ENCODE peak calls at places on chromosomes 5 and 9, in five cellular contexts. One of them, this sample, is unnamed.

GRCh38 chr9:32069169-32069813 is 315.2 kb upstream of the ACO1 start:
- DNase-seq in trophoblast cell: no peak
- DNase-seq in H9: peak; percentile 35
- DNase-seq in H1: no peak
- DNase-seq in mesenchymal stem cell: no peak
- DNase-seq in this sample: no peak

GRCh38 chr9:106622148-106622547 is 240.8 kb upstream of the ZNF462 start:
- DNase-seq in trophoblast cell: no peak
- DNase-seq in H9: no peak
- DNase-seq in H1: no peak
- DNase-seq in mesenchymal stem cell: no peak
- DNase-seq in this sample: no peak

GRCh38 chr9:112939418-112939817 is 48.7 kb upstream of the SLC46A2 start:
- DNase-seq in trophoblast cell: no peak
- DNase-seq in H9: no peak
- DNase-seq in H1: no peak
- DNase-seq in mesenchymal stem cell: no peak
- DNase-seq in this sample: no peak

GRCh38 chr5:68433921-68434879 is 218.6 kb downstream of the PIK3R1 start:
- DNase-seq in trophoblast cell: peak; percentile 100
- DNase-seq in H9: peak; percentile 37
- DNase-seq in H1: peak; percentile 23
- DNase-seq in mesenchymal stem cell: peak; percentile 98
- DNase-seq in this sample: no peak

GRCh38 chr9:116589392-116590354 is 97.4 kb upstream of the TRIM32 start:
- DNase-seq in trophoblast cell: peak; percentile 62
- DNase-seq in H9: peak; percentile 77
- DNase-seq in H1: peak; percentile 50
- DNase-seq in mesenchymal stem cell: peak; percentile 50
- DNase-seq in this sample: no peak

GRCh38 chr9:80699551-80699998 is 989.8 kb downstream of the TLE1 start:
- DNase-seq in trophoblast cell: peak; percentile 75
- DNase-seq in H9: no peak
- DNase-seq in H1: no peak
- DNase-seq in mesenchymal stem cell: peak; percentile 81
- DNase-seq in this sample: no peak

GRCh38 chr5:109767184-109767995 is 77.7 kb downstream of the MAN2A1 start:
- DNase-seq in trophoblast cell: no peak
- DNase-seq in H9: no peak
- DNase-seq in H1: no peak
- DNase-seq in mesenchymal stem cell: no peak
- DNase-seq in this sample: no peak

GRCh38 chr5:14405706-14406553 is 175.7 kb upstream of the OTULINL start:
- DNase-seq in trophoblast cell: no peak
- DNase-seq in H9: no peak
- DNase-seq in H1: no peak
- DNase-seq in mesenchymal stem cell: no peak
- DNase-seq in this sample: no peak

GRCh38 chr5:133420440-133421301 is 191.7 kb downstream of the FSTL4 start:
- DNase-seq in trophoblast cell: no peak
- DNase-seq in H9: no peak
- DNase-seq in H1: no peak
- DNase-seq in mesenchymal stem cell: no peak
- DNase-seq in this sample: no peak

GRCh38 chr5:179427032-179427675 is 81.9 kb upstream of the ADAMTS2 start:
- DNase-seq in trophoblast cell: no peak
- DNase-seq in H9: no peak
- DNase-seq in H1: no peak
- DNase-seq in mesenchymal stem cell: no peak
- DNase-seq in this sample: no peak

GRCh38 chr5:143751342-143751741 is 60.6 kb upstream of the HMHB1 start:
- DNase-seq in trophoblast cell: no peak
- DNase-seq in H9: no peak
- DNase-seq in H1: no peak
- DNase-seq in mesenchymal stem cell: no peak
- DNase-seq in this sample: no peak

GRCh38 chr5:65163698-65164097 is 318.0 kb downstream of the ADAMTS6 start:
- DNase-seq in trophoblast cell: no peak
- DNase-seq in H9: no peak
- DNase-seq in H1: no peak
- DNase-seq in mesenchymal stem cell: no peak
- DNase-seq in this sample: no peak

GRCh38 chr5:133117166-133117929 is 65.5 kb downstream of the HSPA4 start:
- DNase-seq in trophoblast cell: no peak
- DNase-seq in H9: no peak
- DNase-seq in H1: no peak
- DNase-seq in mesenchymal stem cell: no peak
- DNase-seq in this sample: no peak

GRCh38 chr5:97163360-97163764 is 19.7 kb downstream of the RIOK2 start:
- DNase-seq in trophoblast cell: no peak
- DNase-seq in H9: no peak
- DNase-seq in H1: no peak
- DNase-seq in mesenchymal stem cell: peak; percentile 40
- DNase-seq in this sample: no peak

GRCh38 chr9:110131499-110131898 is 76.5 kb downstream of the C9orf152 start:
- DNase-seq in trophoblast cell: peak; percentile 88
- DNase-seq in H9: no peak
- DNase-seq in H1: no peak
- DNase-seq in mesenchymal stem cell: peak; percentile 54
- DNase-seq in this sample: peak; percentile 38

GRCh38 chr9:135214054-135214640 is 126.7 kb downstream of the OLFM1 start:
- DNase-seq in trophoblast cell: no peak
- DNase-seq in H9: no peak
- DNase-seq in H1: no peak
- DNase-seq in mesenchymal stem cell: no peak
- DNase-seq in this sample: no peak

GRCh38 chr5:142472306-142472951 is 147.6 kb upstream of the SPRY4 start:
- DNase-seq in trophoblast cell: peak; percentile 90
- DNase-seq in H9: no peak
- DNase-seq in H1: no peak
- DNase-seq in mesenchymal stem cell: peak; percentile 94
- DNase-seq in this sample: no peak

GRCh38 chr9:108443741-108444140 is 412.0 kb downstream of the ACTL7B start:
- DNase-seq in trophoblast cell: no peak
- DNase-seq in H9: no peak
- DNase-seq in H1: no peak
- DNase-seq in mesenchymal stem cell: peak; percentile 78
- DNase-seq in this sample: no peak

GRCh38 chr9:5468850-5469249 is 18.5 kb downstream of the CD274 start:
- DNase-seq in trophoblast cell: no peak
- DNase-seq in H9: no peak
- DNase-seq in H1: no peak
- DNase-seq in mesenchymal stem cell: no peak
- DNase-seq in this sample: no peak

GRCh38 chr9:83340451-83340850 is 197.8 kb downstream of the FRMD3 start:
- DNase-seq in trophoblast cell: no peak
- DNase-seq in H9: no peak
- DNase-seq in H1: no peak
- DNase-seq in mesenchymal stem cell: no peak
- DNase-seq in this sample: no peak

GRCh38 chr9:26261503-26262330 is 583.5 kb upstream of the TUSC1 start:
- DNase-seq in trophoblast cell: peak; percentile 52
- DNase-seq in H9: peak; percentile 27
- DNase-seq in H1: no peak
- DNase-seq in mesenchymal stem cell: peak; percentile 89
- DNase-seq in this sample: no peak

GRCh38 chr5:310941-311434 is 10.5 kb upstream of the AHRR start:
- DNase-seq in trophoblast cell: no peak
- DNase-seq in H9: no peak
- DNase-seq in H1: no peak
- DNase-seq in mesenchymal stem cell: peak; percentile 80
- DNase-seq in this sample: no peak

GRCh38 chr5:8905021-8905420 is 640.9 kb downstream of the SEMA5A start:
- DNase-seq in trophoblast cell: no peak
- DNase-seq in H9: no peak
- DNase-seq in H1: no peak
- DNase-seq in mesenchymal stem cell: peak; percentile 46
- DNase-seq in this sample: no peak

GRCh38 chr5:91024727-91025126 is 358.4 kb downstream of the ARRDC3 start:
- DNase-seq in trophoblast cell: no peak
- DNase-seq in H9: no peak
- DNase-seq in H1: no peak
- DNase-seq in mesenchymal stem cell: no peak
- DNase-seq in this sample: no peak

GRCh38 chr9:129624947-129625346 is 1.0 kb upstream of the NTMT1 start:
- DNase-seq in trophoblast cell: peak; percentile 68
- DNase-seq in H9: no peak
- DNase-seq in H1: no peak
- DNase-seq in mesenchymal stem cell: peak; percentile 37
- DNase-seq in this sample: no peak

GRCh38 chr5:41212935-41213334 is 397 bp downstream of the C6 start:
- DNase-seq in trophoblast cell: no peak
- DNase-seq in H9: no peak
- DNase-seq in H1: no peak
- DNase-seq in mesenchymal stem cell: no peak
- DNase-seq in this sample: no peak

GRCh38 chr5:41214199-41214598 is 867 bp upstream of the C6 start:
- DNase-seq in trophoblast cell: no peak
- DNase-seq in H9: no peak
- DNase-seq in H1: no peak
- DNase-seq in mesenchymal stem cell: no peak
- DNase-seq in this sample: no peak

GRCh38 chr5:41211417-41211816 is 1.9 kb downstream of the C6 start:
- DNase-seq in trophoblast cell: no peak
- DNase-seq in H9: no peak
- DNase-seq in H1: no peak
- DNase-seq in mesenchymal stem cell: no peak
- DNase-seq in this sample: no peak

GRCh38 chr5:41218929-41219328 is 5.6 kb upstream of the C6 start:
- DNase-seq in trophoblast cell: no peak
- DNase-seq in H9: no peak
- DNase-seq in H1: no peak
- DNase-seq in mesenchymal stem cell: no peak
- DNase-seq in this sample: no peak

GRCh38 chr5:41213340-41213739 is at the start of gene C6:
- DNase-seq in trophoblast cell: no peak
- DNase-seq in H9: no peak
- DNase-seq in H1: no peak
- DNase-seq in mesenchymal stem cell: no peak
- DNase-seq in this sample: no peak
- H2BK12ac ChIP-seq in trophoblast cell: no peak within 1 kb of the TSS
- H2BK12ac ChIP-seq in H9: no peak within 1 kb of the TSS
- H2BK12ac ChIP-seq in H1: no peak within 1 kb of the TSS
- H2BK12ac ChIP-seq in mesenchymal stem cell: no peak within 1 kb of the TSS
- H2BK12ac ChIP-seq in this sample: no peak within 1 kb of the TSS

GRCh38 chr5:140561753-140562523 is 2.5 kb downstream of the APBB3 start:
- DNase-seq in trophoblast cell: no peak
- DNase-seq in H9: no peak
- DNase-seq in H1: no peak
- DNase-seq in mesenchymal stem cell: no peak
- DNase-seq in this sample: no peak

GRCh38 chr5:140565780-140566095 is 1.1 kb downstream of the SLC35A4 start:
- DNase-seq in trophoblast cell: no peak
- DNase-seq in H9: no peak
- DNase-seq in H1: no peak
- DNase-seq in mesenchymal stem cell: peak; percentile 65
- DNase-seq in this sample: no peak

GRCh38 chr5:140565024-140565779 is 574 bp downstream of the SLC35A4 start:
- DNase-seq in trophoblast cell: no peak
- DNase-seq in H9: no peak
- DNase-seq in H1: no peak
- DNase-seq in mesenchymal stem cell: peak; percentile 62
- DNase-seq in this sample: no peak

GRCh38 chr5:140564196-140565023 is at the start of the genes APBB3 and SLC35A4:
- DNase-seq in trophoblast cell: peak; percentile 98
- DNase-seq in H9: peak; percentile 96
- DNase-seq in H1: peak; percentile 84
- DNase-seq in mesenchymal stem cell: peak; percentile 99
- DNase-seq in this sample: peak; percentile 90

GRCh38 chr5:140563554-140563953 is 844 bp downstream of the APBB3 start:
- DNase-seq in trophoblast cell: no peak
- DNase-seq in H9: no peak
- DNase-seq in H1: no peak
- DNase-seq in mesenchymal stem cell: no peak
- DNase-seq in this sample: no peak
- H3K4ac ChIP-seq in trophoblast cell: no peak overlapping the region
- H3K4ac ChIP-seq in H9: no peak overlapping the region
- H3K4ac ChIP-seq in H1: no peak overlapping the region
- H3K4ac ChIP-seq in mesenchymal stem cell: peak overlapping the region; percentile 15
- H3K4ac ChIP-seq in this sample: no peak overlapping the region

DNA sequence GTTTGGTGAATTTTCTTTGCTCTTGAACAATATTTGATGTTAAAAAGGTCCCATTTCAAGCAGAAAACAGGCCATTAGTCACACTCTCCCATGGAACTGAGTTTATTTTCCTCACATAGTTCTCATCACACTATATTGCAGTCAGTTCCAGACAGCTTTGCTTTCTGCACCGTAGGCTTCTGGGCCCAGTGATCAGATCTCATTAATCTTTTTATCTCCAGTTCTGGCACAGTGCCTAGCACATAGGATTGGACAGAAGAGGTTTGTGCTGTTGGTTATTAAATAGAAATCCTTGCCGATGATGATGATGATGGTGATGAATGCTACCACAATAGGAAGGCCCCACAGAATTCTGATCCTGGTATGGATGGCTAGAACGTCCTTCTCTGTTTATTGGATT is 52.1 kb upstream of the NTRK2 start:
- DNase-seq in trophoblast cell: no peak
- DNase-seq in H9: no peak
- DNase-seq in H1: no peak
- DNase-seq in mesenchymal stem cell: no peak
- DNase-seq in this sample: no peak
- H3K18ac ChIP-seq in trophoblast cell: no peak overlapping the region
- H3K18ac ChIP-seq in H9: no peak overlapping the region
- H3K18ac ChIP-seq in H1: no peak overlapping the region
- H3K18ac ChIP-seq in mesenchymal stem cell: no peak overlapping the region
- H3K18ac ChIP-seq in this sample: no peak overlapping the region

GRCh38 chr9:93910196-93910595 is 45.0 kb downstream of the BARX1 start:
- DNase-seq in trophoblast cell: no peak
- DNase-seq in H9: no peak
- DNase-seq in H1: no peak
- DNase-seq in mesenchymal stem cell: no peak
- DNase-seq in this sample: no peak

GRCh38 chr9:93908591-93909241 is 46.4 kb downstream of the BARX1 start:
- DNase-seq in trophoblast cell: no peak
- DNase-seq in H9: no peak
- DNase-seq in H1: no peak
- DNase-seq in mesenchymal stem cell: no peak
- DNase-seq in this sample: no peak

GRCh38 chr9:93910598-93910997 is 44.6 kb downstream of the BARX1 start:
- DNase-seq in trophoblast cell: no peak
- DNase-seq in H9: peak; percentile 43
- DNase-seq in H1: no peak
- DNase-seq in mesenchymal stem cell: no peak
- DNase-seq in this sample: no peak

GRCh38 chr9:93907551-93908199 is 47.5 kb downstream of the BARX1 start:
- DNase-seq in trophoblast cell: no peak
- DNase-seq in H9: no peak
- DNase-seq in H1: no peak
- DNase-seq in mesenchymal stem cell: no peak
- DNase-seq in this sample: no peak

DNA sequence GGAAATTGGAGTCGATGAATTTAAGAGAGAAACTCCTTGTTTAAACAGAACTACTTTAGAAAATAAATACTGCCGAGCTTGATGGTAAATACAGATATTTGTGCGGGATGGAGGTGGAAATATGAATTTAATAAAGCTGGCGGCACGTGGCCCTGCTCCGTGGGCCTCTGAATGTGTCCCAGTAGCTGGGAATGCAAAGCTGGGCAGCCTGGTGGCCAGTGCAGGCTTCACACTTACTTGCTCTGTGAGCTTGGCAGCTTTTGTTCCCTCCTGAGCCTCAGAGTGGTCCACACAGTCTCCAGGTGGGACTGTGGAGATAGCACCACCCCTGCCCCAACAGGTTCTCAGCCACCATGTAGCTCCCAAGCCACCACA is 45.9 kb downstream of the BARX1 start:
- DNase-seq in trophoblast cell: no peak
- DNase-seq in H9: no peak
- DNase-seq in H1: no peak
- DNase-seq in mesenchymal stem cell: no peak
- DNase-seq in this sample: no peak
- H2BK12ac ChIP-seq in trophoblast cell: no peak overlapping the region
- H2BK12ac ChIP-seq in H9: no peak overlapping the region
- H2BK12ac ChIP-seq in H1: peak overlapping the region; percentile 50
- H2BK12ac ChIP-seq in mesenchymal stem cell: no peak overlapping the region
- H2BK12ac ChIP-seq in this sample: no peak overlapping the region